ENCODE peak calls at places on chromosomes 11 and 22, in seven cellular contexts. One of them, this sample, is unnamed.

GRCh38 chr22:27133951-27134664 is 476.7 kb downstream of the MIAT start:
- DNase-seq in mammary epithelial cell: peak
- DNase-seq in activated T-cell treated with anti-CD3 and anti-CD28 coated beads, Interleukin-2, amount 50 U/mL, for 24 hours: no peak
- DNase-seq in substantia nigra: no peak
- DNase-seq in NCI-H2171 treated with DMSO at 0.1 percent for 48 hours: no peak
- DNase-seq in stimulated activated CD4-positive, alpha-beta T cell treated with anti-CD3 and anti-CD28 coated beads, Interleukin-4, amount 100 ng/mL, for 48 hours: no peak
- DNase-seq in GM06990: peak
- DNase-seq in this sample: no peak

GRCh38 chr11:132610216-132610615 is 922.1 kb downstream of the OPCML start:
- DNase-seq in activated T-cell treated with anti-CD3 and anti-CD28 coated beads, Interleukin-2, amount 50 U/mL, for 24 hours: no peak
- DNase-seq in stimulated activated CD4-positive, alpha-beta T cell treated with anti-CD3 and anti-CD28 coated beads, Interleukin-4, amount 100 ng/mL, for 48 hours: no peak
- DNase-seq in mammary epithelial cell: peak
- DNase-seq in substantia nigra: no peak
- DNase-seq in GM06990: no peak
- DNase-seq in NCI-H2171 treated with DMSO at 0.1 percent for 48 hours: no peak
- DNase-seq in this sample: no peak

GRCh38 chr11:12167098-12167999 is 57.0 kb downstream of the MICAL2 start:
- DNase-seq in GM06990: no peak
- DNase-seq in activated T-cell treated with anti-CD3 and anti-CD28 coated beads, Interleukin-2, amount 50 U/mL, for 24 hours: peak
- DNase-seq in NCI-H2171 treated with DMSO at 0.1 percent for 48 hours: no peak
- DNase-seq in stimulated activated CD4-positive, alpha-beta T cell treated with anti-CD3 and anti-CD28 coated beads, Interleukin-4, amount 100 ng/mL, for 48 hours: no peak
- DNase-seq in substantia nigra: no peak
- DNase-seq in mammary epithelial cell: peak
- DNase-seq in this sample: no peak

GRCh38 chr22:46827072-46827780 is 64.8 kb downstream of the TBC1D22A start:
- DNase-seq in GM06990: no peak
- DNase-seq in activated T-cell treated with anti-CD3 and anti-CD28 coated beads, Interleukin-2, amount 50 U/mL, for 24 hours: no peak
- DNase-seq in substantia nigra: no peak
- DNase-seq in NCI-H2171 treated with DMSO at 0.1 percent for 48 hours: no peak
- DNase-seq in mammary epithelial cell: no peak
- DNase-seq in stimulated activated CD4-positive, alpha-beta T cell treated with anti-CD3 and anti-CD28 coated beads, Interleukin-4, amount 100 ng/mL, for 48 hours: no peak
- DNase-seq in this sample: no peak

GRCh38 chr22:49951986-49952896 is 8.3 kb upstream of the PIM3 start:
- DNase-seq in NCI-H2171 treated with DMSO at 0.1 percent for 48 hours: no peak
- DNase-seq in activated T-cell treated with anti-CD3 and anti-CD28 coated beads, Interleukin-2, amount 50 U/mL, for 24 hours: no peak
- DNase-seq in mammary epithelial cell: peak
- DNase-seq in substantia nigra: no peak
- DNase-seq in GM06990: no peak
- DNase-seq in stimulated activated CD4-positive, alpha-beta T cell treated with anti-CD3 and anti-CD28 coated beads, Interleukin-4, amount 100 ng/mL, for 48 hours: no peak
- DNase-seq in this sample: no peak

GRCh38 chr11:27414644-27415043 is 51.6 kb upstream of the CCDC34 start:
- DNase-seq in stimulated activated CD4-positive, alpha-beta T cell treated with anti-CD3 and anti-CD28 coated beads, Interleukin-4, amount 100 ng/mL, for 48 hours: no peak
- DNase-seq in substantia nigra: no peak
- DNase-seq in activated T-cell treated with anti-CD3 and anti-CD28 coated beads, Interleukin-2, amount 50 U/mL, for 24 hours: no peak
- DNase-seq in NCI-H2171 treated with DMSO at 0.1 percent for 48 hours: no peak
- DNase-seq in mammary epithelial cell: no peak
- DNase-seq in GM06990: no peak
- DNase-seq in this sample: no peak

GRCh38 chr11:12743834-12744449 is 69.7 kb downstream of the TEAD1 start:
- DNase-seq in mammary epithelial cell: no peak
- DNase-seq in activated T-cell treated with anti-CD3 and anti-CD28 coated beads, Interleukin-2, amount 50 U/mL, for 24 hours: no peak
- DNase-seq in stimulated activated CD4-positive, alpha-beta T cell treated with anti-CD3 and anti-CD28 coated beads, Interleukin-4, amount 100 ng/mL, for 48 hours: no peak
- DNase-seq in substantia nigra: no peak
- DNase-seq in GM06990: no peak
- DNase-seq in NCI-H2171 treated with DMSO at 0.1 percent for 48 hours: no peak
- DNase-seq in this sample: no peak

GRCh38 chr22:48253573-48253972 is 1491.1 kb downstream of the TBC1D22A start:
- DNase-seq in activated T-cell treated with anti-CD3 and anti-CD28 coated beads, Interleukin-2, amount 50 U/mL, for 24 hours: no peak
- DNase-seq in stimulated activated CD4-positive, alpha-beta T cell treated with anti-CD3 and anti-CD28 coated beads, Interleukin-4, amount 100 ng/mL, for 48 hours: no peak
- DNase-seq in NCI-H2171 treated with DMSO at 0.1 percent for 48 hours: no peak
- DNase-seq in GM06990: no peak
- DNase-seq in substantia nigra: no peak
- DNase-seq in mammary epithelial cell: no peak
- DNase-seq in this sample: no peak

GRCh38 chr11:82902086-82902485 is 550 bp downstream of the DDIAS start:
- DNase-seq in activated T-cell treated with anti-CD3 and anti-CD28 coated beads, Interleukin-2, amount 50 U/mL, for 24 hours: no peak
- DNase-seq in GM06990: no peak
- DNase-seq in stimulated activated CD4-positive, alpha-beta T cell treated with anti-CD3 and anti-CD28 coated beads, Interleukin-4, amount 100 ng/mL, for 48 hours: no peak
- DNase-seq in NCI-H2171 treated with DMSO at 0.1 percent for 48 hours: no peak
- DNase-seq in mammary epithelial cell: no peak
- DNase-seq in substantia nigra: no peak
- DNase-seq in this sample: peak